ENCODE peak calls at places on chromosomes 1 and 21, in six cellular contexts. I is esophagus squamous epithelium, X is suprapubic skin, E is A549, Y is pancreas, O is astrocyte of the spinal cord. J is an unnamed sample.

GRCh38 chr1:41400235-41400634 is 39.0 kb downstream of the FOXO6 start:
- DNase-seq in I (no peak), X (no peak), E (no peak), Y (no peak), O (no peak), J (no peak)

GRCh38 chr1:101203812-101204540 is 32.8 kb upstream of the S1PR1 start:
- DNase-seq in I (no peak), X (no peak), E (no peak), Y (no peak), O (peak), J (peak)

GRCh38 chr1:18542351-18542750 is 61.6 kb downstream of the KLHDC7A start:
- DNase-seq in I (no peak), X (no peak), E (no peak), Y (no peak), O (no peak), J (no peak)

GRCh38 chr1:224880593-224881307 is 48.7 kb upstream of the DNAH14 start:
- DNase-seq in I (no peak), X (no peak), E (peak), Y (no peak), O (no peak), J (no peak)

GRCh38 chr21:44965251-44966022 is 25.6 kb downstream of the SLX9 start:
- DNase-seq in I (no peak), X (no peak), E (no peak), Y (no peak), O (peak), J (no peak)

GRCh38 chr1:152110860-152111514 is 4.3 kb downstream of the TCHH start:
- DNase-seq in I (no peak), X (no peak), E (peak), Y (no peak), O (peak), J (peak)

GRCh38 chr1:58818075-58818474 is 34.2 kb upstream of the JUN start:
- DNase-seq in I (no peak), X (no peak), E (no peak), Y (no peak), O (peak), J (peak)

GRCh38 chr1:22794691-22795090 is 84.1 kb downstream of the EPHB2 start:
- DNase-seq in I (no peak), X (no peak), E (no peak), Y (no peak), O (no peak), J (no peak)

GRCh38 chr1:235397733-235398132 is 30.5 kb downstream of the TBCE start:
- DNase-seq in I (no peak), X (no peak), E (no peak), Y (no peak), O (peak), J (peak)

GRCh38 chr1:201399352-201400126 is 415 bp upstream of the LAD1 start:
- DNase-seq in I (no peak), X (no peak), E (no peak), Y (peak), O (no peak), J (no peak)

GRCh38 chr1:21234779-21235178 is 55.5 kb downstream of the ECE1 start:
- DNase-seq in I (no peak), X (no peak), E (no peak), Y (no peak), O (no peak), J (peak)

GRCh38 chr1:16085521-16085920 is 12.1 kb upstream of the FAM131C start:
- DNase-seq in I (no peak), X (no peak), E (no peak), Y (no peak), O (no peak), J (no peak)

GRCh38 chr1:38013027-38013588 is 574 bp downstream of the UTP11 start:
- DNase-seq in I (no peak), X (no peak), E (no peak), Y (no peak), O (peak), J (peak)

GRCh38 chr1:226422478-226422877 is 14.6 kb upstream of the PARP1 start:
- DNase-seq in I (no peak), X (no peak), E (no peak), Y (no peak), O (no peak), J (no peak)

GRCh38 chr1:203288351-203288894 is 16.9 kb upstream of the BTG2 start:
- DNase-seq in I (no peak), X (no peak), E (no peak), Y (peak), O (no peak), J (no peak)

GRCh38 chr1:227725036-227725435 is 10.1 kb downstream of the JMJD4 start:
- DNase-seq in I (no peak), X (no peak), E (no peak), Y (no peak), O (no peak), J (no peak)

GRCh38 chr1:119376594-119376993 is 8.0 kb downstream of the HAO2 start:
- DNase-seq in I (no peak), X (no peak), E (no peak), Y (no peak), O (no peak), J (no peak)

GRCh38 chr1:119380983-119381662 is 12.5 kb downstream of the HAO2 start:
- DNase-seq in I (no peak), X (no peak), E (no peak), Y (no peak), O (no peak), J (no peak)

GRCh38 chr1:119384591-119384990 is 16.0 kb downstream of the HAO2 start:
- DNase-seq in I (no peak), X (no peak), E (no peak), Y (no peak), O (no peak), J (no peak)

GRCh38 chr1:119379117-119379516 is 10.5 kb downstream of the HAO2 start:
- DNase-seq in I (no peak), X (no peak), E (no peak), Y (no peak), O (no peak), J (no peak)

DNA sequence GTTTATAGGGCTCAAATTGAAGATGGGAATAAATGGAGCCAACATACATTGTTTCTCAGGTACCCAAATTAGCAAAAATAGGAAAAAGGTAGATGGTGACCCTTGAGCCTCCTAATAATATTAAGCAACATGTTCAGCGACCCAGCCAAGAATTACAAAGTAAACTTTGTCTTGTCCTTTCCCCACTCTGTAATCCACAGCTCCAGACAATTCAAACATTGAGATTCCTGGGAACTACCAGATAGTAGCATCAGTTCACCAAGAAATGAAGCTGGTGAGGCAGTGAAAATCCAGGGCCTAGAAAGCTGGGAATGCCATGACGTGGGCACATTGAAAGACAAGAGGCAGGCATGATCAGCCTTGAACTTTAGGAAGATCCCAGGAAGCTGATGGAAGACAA is 11.7 kb downstream of the HAO2 start:
- DNase-seq in I (no peak), X (no peak), E (no peak), Y (no peak), O (no peak), J (no peak)
- TF ChIP-seq CTCF in I (no peak), X (no peak), E (no peak), Y (no peak), O (no peak), J (no peak)

GRCh38 chr1:36096500-36097412 is 8.1 kb downstream of the ADPRS start:
- DNase-seq in I (no peak), X (no peak), E (no peak), Y (no peak), O (no peak), J (peak)
- TF ChIP-seq CTCF in I (peak), X (no peak), E (no peak), Y (no peak), O (peak), J (peak)

DNA sequence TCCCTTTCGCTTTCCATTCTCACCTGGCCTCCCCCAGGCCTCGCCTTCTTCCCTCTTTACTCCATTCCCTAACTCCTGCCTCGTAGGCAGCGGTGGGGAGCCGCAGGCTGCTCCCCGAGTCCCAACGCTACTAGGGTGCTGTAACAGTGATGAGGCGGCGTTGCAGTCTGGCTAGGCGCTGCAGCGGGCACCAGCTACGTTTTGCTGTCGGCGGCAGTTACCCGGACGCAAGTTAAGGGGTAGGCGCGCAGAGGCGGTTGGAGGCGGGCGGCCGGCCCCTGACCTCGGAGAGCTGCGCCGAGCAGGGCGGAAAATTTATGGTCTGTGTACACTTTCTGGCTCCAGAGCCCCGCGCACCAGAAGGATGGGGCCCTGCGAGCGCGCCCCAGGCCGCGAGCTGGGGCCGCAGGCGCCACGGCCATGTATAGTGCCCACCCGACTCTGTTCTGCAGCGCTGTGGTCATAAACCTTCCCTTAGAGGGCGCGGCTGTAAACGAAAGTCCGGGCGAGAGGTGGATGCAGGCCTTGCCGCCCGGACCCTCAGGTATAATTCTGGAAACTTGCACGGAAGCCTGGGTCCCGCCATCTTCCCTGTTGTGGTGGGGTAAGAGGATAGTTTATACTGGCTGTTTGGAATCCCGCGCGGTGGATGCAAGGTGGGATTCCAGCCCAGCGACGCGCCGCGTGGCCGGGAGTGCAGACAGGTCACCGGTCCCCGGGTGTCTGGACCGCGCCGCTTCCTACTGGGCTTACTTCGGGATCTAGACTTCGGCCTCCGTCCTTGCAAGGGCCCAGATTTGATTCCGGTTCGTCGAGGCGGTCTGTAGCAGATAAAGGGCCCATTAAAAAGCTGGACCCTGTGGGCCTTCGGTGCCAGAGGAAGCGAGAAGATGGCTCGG is 15.0 kb downstream of the HLX start:
- DNase-seq in I (no peak), X (no peak), E (no peak), Y (no peak), O (no peak), J (no peak)
- TF ChIP-seq CTCF in I (no peak), X (no peak), E (no peak), Y (no peak), O (no peak), J (no peak)

GRCh38 chr21:42553435-42553834 is 39.8 kb downstream of the SLC37A1 start:
- DNase-seq in I (no peak), X (peak), E (no peak), Y (no peak), O (no peak), J (no peak)

GRCh38 chr21:42555756-42556438 is 42.2 kb downstream of the SLC37A1 start:
- DNase-seq in I (no peak), X (peak), E (no peak), Y (no peak), O (no peak), J (no peak)

GRCh38 chr21:42552407-42553336 is 39.0 kb downstream of the SLC37A1 start:
- DNase-seq in I (no peak), X (peak), E (no peak), Y (no peak), O (no peak), J (no peak)

GRCh38 chr21:42556476-42556875 is 42.8 kb downstream of the SLC37A1 start:
- DNase-seq in I (no peak), X (peak), E (no peak), Y (no peak), O (no peak), J (no peak)

DNA sequence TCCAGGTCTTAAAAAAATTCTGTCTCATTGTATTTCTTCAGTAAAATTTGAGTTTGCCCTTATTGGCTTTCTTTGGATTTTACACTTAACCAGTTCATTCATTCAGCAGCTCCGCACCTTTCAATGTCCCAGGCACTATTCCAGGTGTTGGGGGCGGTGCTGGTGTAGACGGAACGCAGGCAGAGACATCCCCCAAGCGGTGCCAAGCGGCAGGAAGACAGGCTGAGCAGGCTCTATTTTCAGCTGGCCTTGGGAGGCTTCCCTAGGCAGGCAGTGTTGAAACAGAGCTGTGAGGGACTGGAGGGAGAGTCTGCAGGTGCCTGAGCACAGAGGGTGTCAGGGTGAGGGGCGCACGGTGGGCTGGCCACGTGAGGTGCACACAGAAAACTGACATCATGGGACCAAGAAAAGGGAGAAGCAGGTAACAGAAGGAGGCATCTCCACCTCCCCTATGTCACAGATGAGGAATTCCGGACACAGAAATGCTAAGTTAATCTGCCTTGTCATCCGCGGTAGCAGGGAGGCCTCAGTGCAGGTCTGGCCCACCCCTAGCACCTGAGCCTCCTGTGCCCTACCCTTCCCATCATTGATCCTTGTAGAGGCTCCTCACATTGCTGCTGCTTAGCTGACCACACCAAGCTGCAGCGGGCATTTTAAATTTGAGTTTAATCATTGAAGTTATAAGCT is 40.7 kb downstream of the SLC37A1 start:
- DNase-seq in I (no peak), X (peak), E (no peak), Y (no peak), O (no peak), J (no peak)
- TF ChIP-seq CTCF in I (no peak), X (no peak), E (no peak), Y (no peak), O (no peak), J (no peak)

DNA sequence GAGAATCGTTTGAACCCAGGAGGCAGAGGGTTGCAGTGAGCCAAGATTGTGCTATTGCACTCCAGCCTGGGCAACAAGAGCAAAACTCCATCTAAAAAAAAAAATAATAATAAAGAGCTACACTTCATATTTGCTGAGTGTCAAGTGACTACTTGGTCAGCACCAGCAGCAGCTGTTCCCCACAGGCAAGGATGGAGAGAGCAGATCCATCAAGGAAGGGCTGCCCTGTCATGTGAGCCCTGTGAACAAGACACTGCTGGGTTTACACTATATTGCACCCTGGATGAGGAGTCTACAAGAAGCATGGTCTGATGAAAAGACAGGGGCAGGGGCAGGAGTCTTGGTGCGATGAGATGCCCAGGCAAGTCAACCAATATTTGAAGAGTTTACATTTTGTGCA is 3.6 kb downstream of the CTNNBIP1 start:
- DNase-seq in I (no peak), X (no peak), E (no peak), Y (no peak), O (no peak), J (no peak)
- TF ChIP-seq CTCF in I (no peak), X (no peak), E (no peak), Y (no peak), O (no peak), J (no peak)

GRCh38 chr1:57232500-57232899 is 191.4 kb downstream of the DAB1 start:
- DNase-seq in I (no peak), X (no peak), E (no peak), Y (no peak), O (no peak), J (no peak)
- TF ChIP-seq CTCF in I (peak), X (no peak), E (no peak), Y (no peak), O (peak), J (no peak)

J was measured in HFFc6.